ENCODE peak calls at places on chromosomes 6 and 20, in five cellular contexts. A is H9, W is mesenchymal stem cell, K is trophoblast cell, T is IMR-90. E is an unnamed sample.

GRCh38 chr20:16601019-16601418 is 27.8 kb upstream of the KIF16B start:
- DNase-seq in A (no peak), W (no peak), K (no peak), T (no peak), E (no peak)

GRCh38 chr6:118618676-118619377 is 32.6 kb downstream of the CEP85L start:
- DNase-seq in A (peak), W (peak), K (peak), T (peak), E (peak)

GRCh38 chr6:7296602-7297001 is 16.4 kb downstream of the SSR1 start:
- DNase-seq in A (no peak), W (no peak), K (no peak), T (no peak), E (no peak)

GRCh38 chr6:63923139-63923739 is 287.6 kb downstream of the PHF3 start:
- DNase-seq in A (no peak), W (peak), K (peak), T (peak), E (no peak)

GRCh38 chr6:110714143-110714542 is 101.1 kb downstream of the CDK19 start:
- DNase-seq in A (no peak), W (no peak), K (no peak), T (peak), E (no peak)

GRCh38 chr20:3103369-3104032 is 19.0 kb upstream of the AVP start:
- DNase-seq in A (no peak), W (no peak), K (peak), T (no peak), E (no peak)

GRCh38 chr20:51487525-51488279 is 54.8 kb downstream of the NFATC2 start:
- DNase-seq in A (no peak), W (peak), K (no peak), T (peak), E (no peak)

GRCh38 chr6:13466304-13467215 is 20.8 kb downstream of the GFOD1 start:
- DNase-seq in A (no peak), W (no peak), K (no peak), T (no peak), E (no peak)

GRCh38 chr6:5995705-5996686 is 10.7 kb downstream of the NRN1 start:
- DNase-seq in A (peak), W (no peak), K (peak), T (peak), E (no peak)

GRCh38 chr6:139846538-139847321 is 472.3 kb upstream of the CITED2 start:
- DNase-seq in A (peak), W (no peak), K (peak), T (no peak), E (no peak)

GRCh38 chr20:48791014-48791413 is 36.8 kb downstream of the PREX1 start:
- DNase-seq in A (no peak), W (no peak), K (no peak), T (no peak), E (no peak)

GRCh38 chr6:78831492-78831891 is 35.9 kb upstream of the IRAK1BP1 start:
- DNase-seq in A (no peak), W (no peak), K (no peak), T (peak), E (no peak)

GRCh38 chr6:15299430-15300131 is 53.7 kb downstream of the JARID2 start:
- DNase-seq in A (no peak), W (no peak), K (peak), T (peak), E (no peak)

GRCh38 chr6:142773324-142773723 is 171.7 kb downstream of the HIVEP2 start:
- DNase-seq in A (no peak), W (no peak), K (no peak), T (no peak), E (no peak)

GRCh38 chr6:41428995-41429417 is 93.6 kb downstream of the NCR2 start:
- DNase-seq in A (no peak), W (peak), K (no peak), T (peak), E (no peak)

GRCh38 chr6:162543221-162543620 is 184.3 kb downstream of the PRKN start:
- DNase-seq in A (peak), W (no peak), K (no peak), T (no peak), E (peak)

GRCh38 chr20:44030394-44030793 is 115.7 kb downstream of the TOX2 start:
- DNase-seq in A (no peak), W (no peak), K (no peak), T (no peak), E (no peak)

GRCh38 chr6:109465772-109466171 is 10.2 kb upstream of the MICAL1 start:
- DNase-seq in A (no peak), W (no peak), K (no peak), T (no peak), E (no peak)

GRCh38 chr6:72374864-72375263 is 247.0 kb upstream of the KCNQ5 start:
- DNase-seq in A (peak), W (no peak), K (no peak), T (peak), E (peak)

GRCh38 chr20:6582449-6582848 is 185.0 kb upstream of the BMP2 start:
- DNase-seq in A (no peak), W (no peak), K (no peak), T (peak), E (no peak)

GRCh38 chr6:99177736-99178135 is 171.7 kb downstream of the FAXC start:
- DNase-seq in A (no peak), W (no peak), K (peak), T (no peak), E (no peak)

GRCh38 chr6:142307963-142308748 is 6.3 kb downstream of the ADGRG6 start:
- DNase-seq in A (no peak), W (no peak), K (no peak), T (no peak), E (no peak)

GRCh38 chr20:10539818-10540553 is 104.9 kb downstream of the SLX4IP start:
- DNase-seq in A (no peak), W (no peak), K (no peak), T (no peak), E (no peak)

GRCh38 chr6:68967549-68968300 is 332.6 kb downstream of the ADGRB3 start:
- DNase-seq in A (peak), W (peak), K (peak), T (peak), E (peak)

GRCh38 chr20:5862703-5863039 is 87.7 kb downstream of the TRMT6 start:
- DNase-seq in A (no peak), W (no peak), K (no peak), T (no peak), E (no peak)

GRCh38 chr6:2127484-2127911 is 117.9 kb downstream of the GMDS start:
- DNase-seq in A (no peak), W (no peak), K (no peak), T (no peak), E (no peak)

GRCh38 chr6:17392978-17393334 is 439 bp upstream of the CAP2 start:
- DNase-seq in A (no peak), W (no peak), K (no peak), T (no peak), E (no peak)

GRCh38 chr6:153150767-153151440 is 19.8 kb upstream of the RGS17 start:
- DNase-seq in A (no peak), W (no peak), K (peak), T (no peak), E (no peak)
- H3K18ac ChIP-seq in A (no peak), W (no peak), K (no peak), T (no peak), E (no peak)

DNA sequence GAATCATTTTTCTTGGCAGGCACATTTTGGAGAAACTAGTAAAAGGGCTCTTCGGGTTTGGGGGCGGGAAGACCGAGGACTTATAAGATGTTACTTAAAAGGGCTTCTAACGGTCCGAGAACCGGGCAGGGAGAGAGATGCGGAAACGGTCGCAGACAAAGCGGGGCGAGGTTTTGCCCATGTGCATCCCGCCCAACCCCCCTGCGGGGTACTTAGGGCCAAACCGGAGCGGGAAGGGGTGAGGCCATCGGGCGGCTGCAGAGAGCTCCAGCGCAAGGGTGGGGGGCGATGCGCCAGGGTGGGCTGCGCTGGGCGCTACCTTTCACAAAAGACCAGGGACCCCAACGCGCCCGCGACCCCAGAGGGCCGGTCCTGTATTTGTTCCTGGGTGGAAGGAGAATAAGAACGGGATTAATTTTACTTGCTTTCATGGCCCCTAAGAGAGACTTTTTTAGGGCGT is 616 bp downstream of the TUBB start:
- DNase-seq in A (peak), W (peak), K (peak), T (peak), E (no peak)
- H3K14ac ChIP-seq in A (peak), W (no peak), K (peak), T (peak), E (no peak)

GRCh38 chr20:62145688-62146018 is 2.1 kb downstream of the SS18L1 start:
- DNase-seq in A (no peak), W (no peak), K (no peak), T (no peak), E (no peak)

GRCh38 chr20:62147125-62147524 is 3.6 kb downstream of the SS18L1 start:
- DNase-seq in A (no peak), W (no peak), K (no peak), T (no peak), E (no peak)

GRCh38 chr20:62146019-62146755 is 2.6 kb downstream of the SS18L1 start:
- DNase-seq in A (no peak), W (no peak), K (no peak), T (no peak), E (no peak)

GRCh38 chr20:62148908-62149314 is 5.3 kb downstream of the SS18L1 start:
- DNase-seq in A (no peak), W (no peak), K (peak), T (no peak), E (no peak)

DNA sequence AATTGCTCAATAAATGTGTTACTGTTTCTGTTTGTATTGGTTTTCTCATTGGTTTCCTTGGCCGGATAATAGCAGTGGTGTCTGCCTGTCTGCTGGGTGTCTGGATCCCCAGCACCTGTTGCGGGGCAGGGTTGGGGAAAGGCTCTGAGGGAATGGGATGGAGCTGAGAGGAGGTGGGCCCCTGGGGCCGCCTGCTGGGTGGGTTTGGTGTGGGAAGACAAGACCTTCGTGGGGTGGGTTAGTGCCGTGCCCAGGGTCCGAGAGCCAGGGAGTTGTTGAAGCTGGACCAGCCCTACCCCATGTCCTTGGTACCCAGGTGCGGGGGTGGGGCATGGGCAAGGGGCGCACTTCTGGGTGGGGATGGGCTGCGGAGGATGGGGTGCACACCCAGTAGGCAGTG is 4.0 kb downstream of the SS18L1 start:
- DNase-seq in A (no peak), W (no peak), K (no peak), T (no peak), E (no peak)
- H3K23ac ChIP-seq in A (no peak), W (no peak), K (no peak), T (no peak), E (peak)

GRCh38 chr6:112501705-112502104 is 154.6 kb downstream of the RFPL4B start:
- DNase-seq in A (no peak), W (peak), K (no peak), T (peak), E (peak)

GRCh38 chr6:112502348-112503130 is 155.4 kb downstream of the RFPL4B start:
- DNase-seq in A (no peak), W (peak), K (peak), T (peak), E (no peak)

DNA sequence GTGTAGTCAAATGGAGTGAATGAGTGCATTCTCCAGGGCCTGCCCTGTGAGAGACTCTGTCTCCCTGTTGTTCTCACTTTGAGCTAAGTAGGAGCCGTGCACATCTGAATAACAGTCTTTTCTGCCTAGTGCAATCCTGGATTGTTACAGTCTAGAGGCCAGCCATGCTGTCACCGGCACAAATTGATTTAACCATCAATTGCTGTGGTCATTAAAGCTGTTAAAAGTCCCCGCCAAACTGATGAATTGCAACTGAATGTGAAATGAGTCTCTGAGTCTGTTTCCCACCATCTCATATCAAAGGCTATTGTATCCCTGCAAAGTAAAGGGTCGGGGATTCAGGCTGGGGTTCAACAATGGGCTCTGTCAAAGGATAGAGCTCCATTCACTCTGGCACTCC is 156.1 kb downstream of the RFPL4B start:
- DNase-seq in A (no peak), W (peak), K (no peak), T (no peak), E (peak)
- H3K18ac ChIP-seq in A (no peak), W (peak), K (no peak), T (peak), E (no peak)

GRCh38 chr20:20683481-20683880 is 29.0 kb downstream of the RALGAPA2 start:
- DNase-seq in A (no peak), W (no peak), K (peak), T (no peak), E (no peak)

GRCh38 chr20:20680991-20681508 is 31.4 kb downstream of the RALGAPA2 start:
- DNase-seq in A (no peak), W (no peak), K (no peak), T (no peak), E (no peak)

GRCh38 chr20:20685635-20686034 is 26.8 kb downstream of the RALGAPA2 start:
- DNase-seq in A (no peak), W (no peak), K (no peak), T (no peak), E (no peak)

GRCh38 chr20:20683020-20683419 is 29.4 kb downstream of the RALGAPA2 start:
- DNase-seq in A (no peak), W (no peak), K (no peak), T (no peak), E (no peak)

DNA sequence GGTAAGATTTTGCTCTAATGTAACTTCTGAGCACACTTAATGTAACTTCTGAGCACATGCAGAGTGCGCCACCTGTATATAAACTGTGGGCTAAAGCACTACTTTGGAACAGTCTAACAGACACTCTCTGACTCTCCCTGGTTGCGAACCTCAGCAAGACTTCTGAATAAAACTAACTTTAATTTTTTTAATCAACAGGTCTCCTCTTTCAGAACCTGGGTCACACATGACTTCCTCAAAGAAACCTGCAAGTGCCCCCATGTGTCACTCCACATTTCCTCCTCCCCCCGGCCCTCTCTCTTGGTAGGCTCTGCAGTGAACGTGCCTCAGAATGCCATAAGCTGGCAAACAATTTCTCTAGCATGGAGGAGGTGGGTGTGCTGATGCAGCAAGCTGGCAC is 28.5 kb downstream of the RALGAPA2 start:
- DNase-seq in A (no peak), W (no peak), K (no peak), T (no peak), E (no peak)
- H3K14ac ChIP-seq in A (no peak), W (no peak), K (no peak), T (no peak), E (no peak)

GRCh38 chr20:63696628-63697356 is at the start of gene TNFRSF6B:
- DNase-seq in A (no peak), W (peak), K (no peak), T (no peak), E (no peak)
- H3K23ac ChIP-seq in A (no peak), W (peak), K (no peak), T (no peak), E (peak)

E was measured in neuronal stem cell.